ENCODE peak calls at places on chromosomes 4 and X, in five cellular contexts. J, L, O, M and R are unnamed samples.

GRCh38 chr4:84231539-84232055 is 267.5 kb downstream of the NKX6-1 start:
- DNase-seq in J (no peak), L (no peak), O (no peak), M (no peak), R (no peak)

GRCh38 chr4:74217365-74217764 is 59.4 kb downstream of the MTHFD2L start:
- DNase-seq in J (no peak), L (no peak), O (no peak), M (no peak), R (no peak)

GRCh38 chrX:134484039-134484438 is 24.1 kb downstream of the HPRT1 start:
- DNase-seq in J (peak; percentile 18), L (peak; percentile 36), O (peak; percentile 20), M (peak; percentile 15), R (no peak)

GRCh38 chr4:54959656-54960055 is 165.7 kb downstream of the KDR start:
- DNase-seq in J (no peak), L (no peak), O (no peak), M (no peak), R (no peak)

GRCh38 chrX:65516756-65517155 is 17.8 kb downstream of the LAS1L start:
- DNase-seq in J (no peak), L (no peak), O (no peak), M (no peak), R (no peak)

GRCh38 chr4:83075271-83075670 is 39.3 kb downstream of the PLAC8 start:
- DNase-seq in J (no peak), L (no peak), O (no peak), M (no peak), R (no peak)

GRCh38 chrX:13927175-13927574 is 102.5 kb downstream of the GEMIN8 start:
- DNase-seq in J (no peak), L (no peak), O (no peak), M (no peak), R (no peak)

GRCh38 chr4:52038109-52038912 is at the start of gene SGCB:
- DNase-seq in J (peak; percentile 97), L (no peak), O (peak; percentile 34), M (no peak), R (peak; percentile 45)

GRCh38 chrX:55107262-55107661 is 18.4 kb downstream of the PAGE2 start:
- DNase-seq in J (no peak), L (no peak), O (no peak), M (peak; percentile 13), R (no peak)

GRCh38 chr4:10115657-10116624 is 658 bp downstream of the WDR1 start:
- DNase-seq in J (peak; percentile 74), L (peak; percentile 28), O (peak; percentile 85), M (peak; percentile 58), R (peak; percentile 64)

GRCh38 chrX:15761564-15762191 is 23.6 kb downstream of the CA5B start:
- DNase-seq in J (peak; percentile 62), L (no peak), O (peak; percentile 44), M (no peak), R (peak; percentile 51)

GRCh38 chr4:88418411-88418810 is 38.5 kb upstream of the HERC5 start:
- DNase-seq in J (no peak), L (no peak), O (no peak), M (no peak), R (no peak)

GRCh38 chrX:40844476-40844875 is 109.1 kb upstream of the MED14 start:
- DNase-seq in J (no peak), L (no peak), O (no peak), M (no peak), R (no peak)

GRCh38 chr4:5371415-5372190 is 320.3 kb downstream of the STK32B start:
- DNase-seq in J (no peak), L (no peak), O (no peak), M (no peak), R (no peak)

GRCh38 chrX:6225307-6226052 is 3.2 kb downstream of the NLGN4X start:
- DNase-seq in J (peak; percentile 27), L (no peak), O (peak; percentile 4), M (no peak), R (no peak)

GRCh38 chr4:124266706-124267105 is 445.8 kb downstream of the ANKRD50 start:
- DNase-seq in J (no peak), L (no peak), O (no peak), M (no peak), R (no peak)

GRCh38 chr4:153374471-153374870 is 30.0 kb downstream of the MND1 start:
- DNase-seq in J (no peak), L (no peak), O (no peak), M (no peak), R (no peak)

GRCh38 chr4:151228196-151229119 is 48.5 kb upstream of the PRSS48 start:
- DNase-seq in J (no peak), L (no peak), O (no peak), M (no peak), R (no peak)

GRCh38 chr4:138275946-138276621 is 33.9 kb upstream of the SLC7A11 start:
- DNase-seq in J (no peak), L (no peak), O (no peak), M (no peak), R (no peak)

GRCh38 chr4:186669159-186669720 is 54.4 kb downstream of the FAT1 start:
- DNase-seq in J (peak; percentile 36), L (no peak), O (no peak), M (peak; percentile 50), R (peak; percentile 67)

GRCh38 chr4:127141857-127142256 is 490.9 kb upstream of the INTU start:
- DNase-seq in J (no peak), L (no peak), O (no peak), M (no peak), R (no peak)

GRCh38 chrX:31374786-31375185 is 302.9 kb upstream of the FTHL17 start:
- DNase-seq in J (no peak), L (no peak), O (no peak), M (no peak), R (no peak)

GRCh38 chr4:107757860-107758476 is 37.9 kb upstream of the PAPSS1 start:
- DNase-seq in J (peak; percentile 9), L (no peak), O (peak; percentile 18), M (peak; percentile 28), R (peak; percentile 35)

GRCh38 chr4:58809366-58809765 is 1699.2 kb upstream of the IGFBP7 start:
- DNase-seq in J (no peak), L (no peak), O (no peak), M (no peak), R (no peak)
- TF ChIP-seq JUND in J (no peak), L (no peak), O (no peak), M (no peak), R (no peak)

GRCh38 chrX:108537005-108537404 is 97.4 kb downstream of the COL4A5 start:
- DNase-seq in J (peak; percentile 21), L (peak; percentile 13), O (peak; percentile 17), M (peak; percentile 22), R (no peak)
- TF ChIP-seq JUND in J (no peak), L (no peak), O (no peak), M (no peak), R (no peak)

GRCh38 chr4:61202638-61203495 is 2.7 kb downstream of the ADGRL3 start:
- DNase-seq in J (peak; percentile 32), L (no peak), O (no peak), M (no peak), R (peak; percentile 36)

GRCh38 chr4:61200195-61200990 is at the start of gene ADGRL3:
- DNase-seq in J (peak; percentile 81), L (no peak), O (no peak), M (no peak), R (no peak)

GRCh38 chr4:61200991-61201526 is 933 bp downstream of the ADGRL3 start:
- DNase-seq in J (peak; percentile 56), L (no peak), O (no peak), M (no peak), R (no peak)

GRCh38 chr4:61202100-61202637 is 2.0 kb downstream of the ADGRL3 start:
- DNase-seq in J (peak; percentile 60), L (no peak), O (no peak), M (no peak), R (no peak)

DNA sequence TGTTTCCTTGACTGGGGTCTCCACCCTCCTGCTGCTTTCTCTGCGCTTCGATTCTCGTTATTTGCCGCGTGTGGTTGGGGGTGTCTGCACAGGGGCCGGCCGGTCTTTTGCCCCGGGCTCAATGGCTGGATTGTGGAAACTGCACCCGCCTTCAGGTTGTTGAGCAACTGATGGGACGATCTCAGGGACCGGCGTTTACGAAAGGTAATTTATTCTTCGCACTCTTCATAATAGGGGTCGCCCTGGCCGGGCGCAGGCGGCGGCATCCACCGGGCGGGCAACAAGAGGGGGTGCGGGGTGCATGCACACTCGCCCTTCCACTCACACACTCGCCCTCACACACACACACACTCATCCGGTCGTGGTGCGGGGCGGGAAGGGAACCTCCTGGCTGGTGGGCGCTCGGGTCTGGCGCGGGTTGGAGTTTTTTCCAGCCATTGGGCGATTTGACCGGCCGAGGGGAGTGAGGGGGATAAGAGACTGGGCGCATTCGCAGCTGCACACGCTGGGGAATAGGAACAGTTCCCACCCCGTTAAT is 1.5 kb downstream of the ADGRL3 start:
- DNase-seq in J (peak; percentile 50), L (no peak), O (no peak), M (no peak), R (no peak)
- TF ChIP-seq JUND in J (no peak), L (no peak), O (no peak), M (no peak), R (no peak)

GRCh38 chrX:153525451-153525850 is 8.0 kb downstream of the ATP2B3 start:
- DNase-seq in J (peak; percentile 61), L (no peak), O (no peak), M (no peak), R (no peak)

GRCh38 chrX:153526801-153527599 is 9.6 kb downstream of the ATP2B3 start:
- DNase-seq in J (peak; percentile 71), L (no peak), O (no peak), M (no peak), R (no peak)

GRCh38 chrX:153526040-153526439 is 8.6 kb downstream of the ATP2B3 start:
- DNase-seq in J (peak; percentile 81), L (no peak), O (peak; percentile 28), M (no peak), R (no peak)

GRCh38 chrX:153533041-153533565 is 15.7 kb downstream of the ATP2B3 start:
- DNase-seq in J (no peak), L (no peak), O (no peak), M (no peak), R (no peak)

GRCh38 chrX:153530411-153531145 is 13.1 kb downstream of the ATP2B3 start:
- DNase-seq in J (no peak), L (no peak), O (no peak), M (no peak), R (no peak)
- TF ChIP-seq JUND in J (no peak), L (no peak), O (no peak), M (no peak), R (no peak)

DNA sequence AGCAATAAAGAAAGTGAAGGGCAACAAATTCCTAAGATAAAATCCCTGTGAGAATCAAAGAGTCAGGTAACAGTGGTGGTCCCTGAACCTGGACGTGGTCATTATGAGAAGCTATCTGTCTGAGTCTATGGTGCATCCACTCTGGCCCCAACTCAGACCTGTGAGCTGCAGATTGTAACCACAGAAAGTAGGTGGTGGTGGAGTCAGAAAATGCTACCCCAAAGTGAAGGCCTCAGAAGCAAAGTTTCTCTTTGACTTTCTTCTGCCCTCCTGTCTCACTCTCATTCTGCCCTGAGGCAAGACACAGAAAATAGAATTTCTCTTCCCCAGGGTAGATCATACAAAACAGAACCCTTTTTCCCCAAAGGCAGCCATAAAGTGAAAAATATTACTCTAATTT is 84.1 kb upstream of the NEIL3 start:
- DNase-seq in J (no peak), L (no peak), O (no peak), M (no peak), R (no peak)
- TF ChIP-seq JUND in J (no peak), L (no peak), O (no peak), M (no peak), R (no peak)

GRCh38 chrX:8305336-8305735 is 134.3 kb upstream of the VCX2 start:
- DNase-seq in J (no peak), L (no peak), O (no peak), M (no peak), R (no peak)
- TF ChIP-seq JUND in J (no peak), L (no peak), O (no peak), M (no peak), R (no peak)